ENCODE peak calls at places on chromosomes 11 and 22, in four cellular contexts. T is CD8-positive, alpha-beta memory T cell; S is body of pancreas; X is RWPE1. G is an unnamed sample.

GRCh38 chr11:96207459-96208449 is 135.2 kb downstream of the MAML2 start:
- DNase-seq in T (no peak), S (no peak), X (peak; percentile 60), G (no peak)

GRCh38 chr11:117669062-117669461 is 128.0 kb downstream of the DSCAML1 start:
- DNase-seq in T (no peak), S (no peak), X (no peak), G (no peak)

GRCh38 chr11:108895579-108896480 is 231.0 kb downstream of the DDX10 start:
- DNase-seq in T (no peak), S (no peak), X (peak; percentile 54), G (no peak)

GRCh38 chr11:69539416-69540117 is 58.1 kb downstream of the LINC01488 start:
- DNase-seq in T (peak; percentile 38), S (no peak), X (no peak), G (no peak)

GRCh38 chr22:42281706-42282251 is 11.3 kb upstream of the TCF20 start:
- DNase-seq in T (no peak), S (no peak), X (no peak), G (no peak)

GRCh38 chr11:113572349-113572748 is 97.2 kb upstream of the DRD2 start:
- DNase-seq in T (no peak), S (no peak), X (no peak), G (no peak)

GRCh38 chr11:108647701-108648527 is 17.0 kb upstream of the DDX10 start:
- DNase-seq in T (peak; percentile 74), S (peak; percentile 90), X (peak; percentile 65), G (peak; percentile 57)

GRCh38 chr22:39574779-39575551 is 4.4 kb downstream of the CACNA1I start:
- DNase-seq in T (no peak), S (no peak), X (peak; percentile 84), G (no peak)

GRCh38 chr11:73961321-73961720 is 10.5 kb downstream of the DNAJB13 start:
- DNase-seq in T (no peak), S (no peak), X (no peak), G (no peak)

GRCh38 chr22:24187731-24188644 is 6.7 kb downstream of the SUSD2 start:
- DNase-seq in T (no peak), S (peak; percentile 12), X (no peak), G (no peak)

GRCh38 chr11:44777537-44778199 is 50.9 kb downstream of the TSPAN18 start:
- DNase-seq in T (no peak), S (no peak), X (no peak), G (no peak)

GRCh38 chr11:13012037-13012693 is 3.0 kb downstream of the RASSF10 start:
- DNase-seq in T (no peak), S (peak; percentile 51), X (no peak), G (no peak)

GRCh38 chr22:30559889-30560288 is 13.3 kb upstream of the SEC14L6 start:
- DNase-seq in T (no peak), S (no peak), X (no peak), G (no peak)

GRCh38 chr11:16603890-16604783 is 134.3 kb upstream of the C11orf58 start:
- DNase-seq in T (no peak), S (peak; percentile 65), X (no peak), G (no peak)

GRCh38 chr11:125166347-125166841 is 1.8 kb downstream of the PKNOX2 start:
- DNase-seq in T (no peak), S (peak; percentile 54), X (no peak), G (no peak)

GRCh38 chr11:70063121-70063520 is 15.0 kb upstream of the ANO1 start:
- DNase-seq in T (no peak), S (no peak), X (no peak), G (no peak)

GRCh38 chr11:48055292-48056132 is 75.2 kb downstream of the PTPRJ start:
- DNase-seq in T (peak; percentile 69), S (peak; percentile 38), X (no peak), G (no peak)

GRCh38 chr11:20795005-20795404 is 125.6 kb downstream of the NELL1 start:
- DNase-seq in T (no peak), S (no peak), X (no peak), G (no peak)

GRCh38 chr11:43830928-43831440 is 49.6 kb upstream of the ALKBH3 start:
- DNase-seq in T (no peak), S (no peak), X (peak; percentile 93), G (peak; percentile 31)

GRCh38 chr11:44943118-44943517 is 7.6 kb downstream of the TP53I11 start:
- DNase-seq in T (no peak), S (no peak), X (no peak), G (no peak)

GRCh38 chr11:1153105-1153950 is 4.4 kb upstream of the MUC5AC start:
- DNase-seq in T (no peak), S (no peak), X (no peak), G (no peak)

GRCh38 chr11:103294516-103294915 is 185.3 kb downstream of the DYNC2H1 start:
- DNase-seq in T (no peak), S (no peak), X (no peak), G (no peak)

GRCh38 chr11:88404932-88405710 is 67.6 kb upstream of the CTSC start:
- DNase-seq in T (no peak), S (no peak), X (no peak), G (no peak)

GRCh38 chr22:26550498-26551033 is 38.3 kb upstream of the TFIP11 start:
- DNase-seq in T (no peak), S (peak; percentile 75), X (no peak), G (peak; percentile 52)

GRCh38 chr11:131375421-131375820 is 5.0 kb downstream of the NTM start:
- DNase-seq in T (no peak), S (no peak), X (no peak), G (no peak)

GRCh38 chr11:93444671-93445073 is 98.5 kb downstream of the SMCO4 start:
- DNase-seq in T (peak; percentile 56), S (no peak), X (no peak), G (no peak)

GRCh38 chr11:71283960-71284359 is 31.6 kb upstream of the SHANK2 start:
- DNase-seq in T (no peak), S (peak; percentile 90), X (peak; percentile 49), G (no peak)

GRCh38 chr11:16606784-16607674 is 131.4 kb upstream of the C11orf58 start:
- DNase-seq in T (no peak), S (peak; percentile 52), X (no peak), G (no peak)

GRCh38 chr22:17910561-17911311 is 113.6 kb downstream of the MICAL3 start:
- DNase-seq in T (no peak), S (peak; percentile 61), X (peak; percentile 49), G (peak; percentile 88)

GRCh38 chr11:45045692-45046471 is 95.2 kb upstream of the TP53I11 start:
- DNase-seq in T (no peak), S (peak; percentile 27), X (peak; percentile 86), G (no peak)

GRCh38 chr11:76636826-76637460 is 33.6 kb downstream of the LRRC32 start:
- DNase-seq in T (no peak), S (no peak), X (no peak), G (no peak)
- H3K27ac ChIP-seq in T (no peak overlapping the region), S (no peak overlapping the region), X (no peak overlapping the region), G (no peak overlapping the region)

GRCh38 chr11:64861227-64861970 is 16.9 kb upstream of the CDC42BPG start:
- DNase-seq in T (no peak), S (no peak), X (no peak), G (no peak)
- H3K27ac ChIP-seq in T (peak overlapping the region; percentile 3), S (no peak overlapping the region), X (peak overlapping the region; percentile 99), G (no peak overlapping the region)

DNA sequence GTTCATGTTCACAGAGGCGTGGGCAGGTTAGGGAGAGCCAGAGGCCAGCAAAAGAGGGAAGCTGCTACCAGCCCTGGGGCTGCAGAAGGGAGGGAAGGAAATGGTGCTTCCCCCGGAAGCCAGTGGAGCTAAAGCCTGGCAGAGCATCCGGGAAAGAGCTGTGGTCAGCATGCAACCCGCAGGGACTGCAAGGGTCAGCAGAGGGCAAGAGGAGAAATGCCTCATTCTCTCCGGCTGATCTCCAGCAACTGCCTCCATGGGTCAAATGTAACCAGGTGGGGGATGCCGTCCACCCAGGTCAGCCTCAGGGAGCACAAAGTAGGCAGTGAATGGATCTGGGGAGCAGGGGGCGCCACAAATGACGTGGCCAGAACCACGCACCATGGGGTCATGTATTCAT is 36.9 kb upstream of the PRR5 start:
- DNase-seq in T (no peak), S (no peak), X (no peak), G (no peak)
- H3K27ac ChIP-seq in T (no peak overlapping the region), S (no peak overlapping the region), X (no peak overlapping the region), G (no peak overlapping the region)

GRCh38 chr22:44739024-44739423 is 13.4 kb upstream of the ARHGAP8 start:
- DNase-seq in T (no peak), S (no peak), X (no peak), G (no peak)
- H3K27ac ChIP-seq in T (no peak overlapping the region), S (no peak overlapping the region), X (no peak overlapping the region), G (no peak overlapping the region)

GRCh38 chr22:19903031-19903430 is 38.5 kb upstream of the COMT start:
- DNase-seq in T (no peak), S (no peak), X (no peak), G (no peak)
- H3K27ac ChIP-seq in T (no peak overlapping the region), S (no peak overlapping the region), X (peak overlapping the region; percentile 43), G (no peak overlapping the region)

GRCh38 chr11:64608636-64609035 is 17.6 kb downstream of the SLC22A12 start:
- DNase-seq in T (no peak), S (no peak), X (no peak), G (no peak)

GRCh38 chr11:64609436-64610047 is 18.5 kb downstream of the SLC22A12 start:
- DNase-seq in T (no peak), S (no peak), X (no peak), G (no peak)

GRCh38 chr11:64607381-64608259 is 16.6 kb downstream of the SLC22A12 start:
- DNase-seq in T (no peak), S (no peak), X (peak; percentile 24), G (no peak)

GRCh38 chr11:64606796-64607380 is 15.9 kb downstream of the SLC22A12 start:
- DNase-seq in T (no peak), S (no peak), X (no peak), G (no peak)

DNA sequence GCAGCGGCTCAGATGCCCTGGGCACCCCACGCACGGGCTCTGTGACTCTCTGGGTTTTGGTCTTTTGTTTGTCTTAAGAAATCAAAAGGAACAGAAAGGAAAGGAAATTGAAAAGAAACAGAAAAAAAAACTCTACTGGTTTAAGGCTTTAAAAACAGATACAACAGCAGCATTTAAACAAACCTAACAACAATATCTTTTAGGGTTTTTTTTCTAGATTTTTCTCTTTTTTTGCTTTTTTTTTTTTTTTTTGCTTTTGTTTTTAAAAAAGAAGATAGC is 17.2 kb downstream of the SLC22A12 start:
- DNase-seq in T (no peak), S (no peak), X (no peak), G (no peak)
- H3K27ac ChIP-seq in T (no peak overlapping the region), S (no peak overlapping the region), X (no peak overlapping the region), G (peak overlapping the region; percentile 62)

DNA sequence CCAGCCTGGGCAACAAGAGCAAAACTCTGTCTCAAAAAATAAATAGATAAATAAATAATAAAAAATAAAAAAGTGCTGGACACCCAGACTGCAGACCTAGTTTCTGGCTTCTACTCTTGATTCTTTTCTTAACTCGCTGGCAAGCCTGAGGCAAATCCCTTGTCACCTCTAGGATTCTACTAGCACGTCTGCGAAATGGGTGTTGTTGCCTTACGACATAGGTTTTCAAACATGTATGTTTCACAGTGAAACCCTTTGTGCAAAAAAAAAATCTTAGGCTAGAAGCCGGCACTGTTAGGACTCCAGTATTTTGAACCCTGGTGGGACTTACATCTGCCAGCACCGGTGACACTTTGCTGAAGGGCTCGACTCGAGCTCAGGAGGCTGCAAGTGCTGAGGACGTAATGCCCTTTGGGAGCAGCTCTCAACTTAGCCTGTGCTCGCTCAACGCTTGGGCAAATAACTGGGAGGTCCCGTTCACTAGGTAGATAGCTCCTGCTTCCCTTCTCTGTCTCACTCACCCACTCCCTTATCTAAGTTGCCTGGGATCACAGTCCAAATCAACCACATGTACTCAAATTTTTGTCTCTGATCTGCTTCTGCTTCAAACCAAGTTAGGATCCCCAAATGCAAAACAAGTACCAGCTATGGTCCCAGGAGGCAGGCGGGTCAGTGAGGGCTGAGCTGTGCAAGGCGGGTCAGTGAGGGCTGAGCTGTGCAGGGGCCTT is 34.7 kb upstream of the MYH9 start:
- DNase-seq in T (no peak), S (no peak), X (no peak), G (no peak)
- H3K27ac ChIP-seq in T (no peak overlapping the region), S (no peak overlapping the region), X (no peak overlapping the region), G (no peak overlapping the region)

G was measured in caudate nucleus.